ENCODE peak calls at places on chromosomes 16 and 17, in four cellular contexts. F is AG04450, P is GM12865, B is astrocyte of the cerebellum. M is an unnamed sample.

GRCh38 chr16:78094166-78094565 is 5.3 kb upstream of the WWOX start:
- DNase-seq in F (no peak), P (no peak), B (no peak), M (no peak)

GRCh38 chr16:79469999-79470398 is 130.5 kb downstream of the MAF start:
- DNase-seq in F (no peak), P (no peak), B (no peak), M (no peak)

GRCh38 chr16:65751622-65752598 is 614.6 kb upstream of the CDH5 start:
- DNase-seq in F (no peak), P (no peak), B (no peak), M (no peak)

GRCh38 chr17:29645516-29646051 is 22.9 kb upstream of the CORO6 start:
- DNase-seq in F (peak; percentile 30), P (no peak), B (peak; percentile 76), M (peak; percentile 86)

GRCh38 chr16:68644303-68644702 is 807 bp upstream of the CDH3 start:
- DNase-seq in F (no peak), P (no peak), B (no peak), M (no peak)

GRCh38 chr17:45261577-45262515 is at the start of gene SPATA32:
- DNase-seq in F (no peak), P (peak; percentile 71), B (no peak), M (no peak)

GRCh38 chr17:71023631-71024030 is 854.3 kb downstream of the KCNJ2 start:
- DNase-seq in F (no peak), P (peak; percentile 5), B (no peak), M (peak; percentile 4)

GRCh38 chr17:1455291-1455747 is 713 bp downstream of the CRK start:
- DNase-seq in F (no peak), P (peak; percentile 70), B (no peak), M (peak; percentile 67)

GRCh38 chr16:11233727-11234376 is 22.2 kb downstream of the SOCS1 start:
- DNase-seq in F (no peak), P (no peak), B (no peak), M (no peak)

GRCh38 chr17:17569691-17570090 is 21.8 kb downstream of the PEMT start:
- DNase-seq in F (no peak), P (no peak), B (no peak), M (no peak)

GRCh38 chr17:52306314-52306713 is 147.8 kb upstream of the CA10 start:
- DNase-seq in F (no peak), P (no peak), B (no peak), M (no peak)

GRCh38 chr16:23508589-23509440 is 1.5 kb downstream of the GGA2 start:
- DNase-seq in F (no peak), P (peak; percentile 24), B (no peak), M (peak; percentile 7)

GRCh38 chr16:71669926-71670536 is 44.0 kb downstream of the MARVELD3 start:
- DNase-seq in F (no peak), P (no peak), B (no peak), M (no peak)

GRCh38 chr16:81384006-81384405 is 60.6 kb upstream of the CMIP start:
- DNase-seq in F (no peak), P (no peak), B (peak; percentile 76), M (peak; percentile 71)

GRCh38 chr16:67114793-67115192 is 5.1 kb downstream of the PHAF1 start:
- DNase-seq in F (no peak), P (no peak), B (no peak), M (peak; percentile 6)

GRCh38 chr16:76389126-76389525 is 111.9 kb downstream of the CNTNAP4 start:
- DNase-seq in F (no peak), P (no peak), B (no peak), M (no peak)

GRCh38 chr17:4725646-4726300 is 5.5 kb upstream of the MED11 start:
- DNase-seq in F (no peak), P (no peak), B (no peak), M (no peak)

GRCh38 chr16:59385953-59386352 is 651.8 kb upstream of the GOT2 start:
- DNase-seq in F (no peak), P (no peak), B (peak; percentile 87), M (peak; percentile 89)

GRCh38 chr16:11447272-11447671 is 102.0 kb downstream of the RMI2 start:
- DNase-seq in F (no peak), P (no peak), B (no peak), M (no peak)

GRCh38 chr17:40086150-40087044 is 14.0 kb downstream of the NR1D1 start:
- DNase-seq in F (no peak), P (peak; percentile 58), B (no peak), M (no peak)

GRCh38 chr16:67936124-67936875 is at the start of gene PSMB10:
- DNase-seq in F (no peak), P (peak; percentile 64), B (peak; percentile 45), M (peak; percentile 71)

GRCh38 chr17:3260600-3260999 is 37.6 kb downstream of the OR3A1 start:
- DNase-seq in F (no peak), P (no peak), B (no peak), M (no peak)

GRCh38 chr16:73713817-73714495 is 582.7 kb upstream of the PSMD7 start:
- DNase-seq in F (no peak), P (no peak), B (no peak), M (peak; percentile 3)

GRCh38 chr17:78128616-78129384 is at the start of gene TMC6:
- DNase-seq in F (no peak), P (peak; percentile 89), B (no peak), M (no peak)

GRCh38 chr17:2959371-2960130 is 103.9 kb downstream of the OR1D5 start:
- DNase-seq in F (no peak), P (no peak), B (no peak), M (no peak)

GRCh38 chr16:81623365-81624102 is 155.6 kb upstream of the PLCG2 start:
- DNase-seq in F (no peak), P (peak; percentile 82), B (no peak), M (peak; percentile 67)

GRCh38 chr16:67526149-67526732 is 2.4 kb upstream of the RIPOR1 start:
- DNase-seq in F (no peak), P (no peak), B (no peak), M (no peak)

GRCh38 chr16:49466881-49467280 is 93.3 kb downstream of the C16orf78 start:
- DNase-seq in F (no peak), P (no peak), B (no peak), M (no peak)

GRCh38 chr16:12321363-12321762 is 344.8 kb downstream of the SNX29 start:
- DNase-seq in F (no peak), P (no peak), B (no peak), M (no peak)

GRCh38 chr17:1486802-1487695 is 5.4 kb downstream of the MYO1C start:
- DNase-seq in F (no peak), P (peak; percentile 88), B (no peak), M (peak; percentile 67)

GRCh38 chr17:41544935-41545334 is 16.8 kb upstream of the KRT19 start:
- DNase-seq in F (no peak), P (no peak), B (no peak), M (no peak)

GRCh38 chr17:4433515-4434031 is at the start of gene SPNS3:
- DNase-seq in F (no peak), P (peak; percentile 52), B (no peak), M (no peak)

GRCh38 chr16:296276-296675 is 13.3 kb downstream of the PDIA2 start:
- DNase-seq in F (no peak), P (no peak), B (no peak), M (no peak)

GRCh38 chr17:80111702-80112470 is 10.5 kb downstream of the GAA start:
- DNase-seq in F (no peak), P (no peak), B (no peak), M (no peak)
- TF ChIP-seq CTCF in F (no peak), P (no peak), B (no peak), M (no peak)

DNA sequence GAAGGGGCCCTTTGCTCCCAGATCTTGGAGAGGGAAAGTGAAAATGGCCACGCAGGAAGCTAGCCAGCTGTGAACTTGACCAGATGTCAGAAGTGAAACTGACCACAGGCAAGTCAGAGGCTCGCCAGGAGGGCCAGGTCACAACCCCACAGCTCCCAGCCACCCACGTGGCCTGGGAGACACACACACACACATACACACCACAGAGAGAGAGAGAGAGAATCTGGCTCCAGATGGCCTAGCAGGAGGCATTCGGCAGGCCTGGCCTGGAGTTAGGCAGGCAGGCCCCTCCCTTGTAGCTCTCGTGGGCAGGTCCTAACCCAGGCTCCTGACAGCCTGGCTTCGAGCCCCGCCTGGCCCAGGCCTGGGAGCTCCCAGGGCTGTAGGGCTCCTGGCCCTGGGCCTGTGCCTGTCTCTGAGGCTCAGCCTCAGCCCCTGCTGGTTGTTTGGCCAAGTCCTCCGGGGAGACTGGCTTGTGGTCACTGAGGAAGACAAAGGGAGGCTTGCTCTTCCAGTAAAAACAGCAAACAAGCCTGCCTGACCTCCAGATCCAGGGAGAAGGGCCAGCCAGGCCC is 20.2 kb downstream of the NGFR start:
- DNase-seq in F (peak; percentile 89), P (peak; percentile 95), B (peak; percentile 98), M (peak; percentile 99)
- H3K4me3 ChIP-seq in F (no peak overlapping the region), P (no peak overlapping the region), B (no peak overlapping the region), M (no peak overlapping the region)

DNA sequence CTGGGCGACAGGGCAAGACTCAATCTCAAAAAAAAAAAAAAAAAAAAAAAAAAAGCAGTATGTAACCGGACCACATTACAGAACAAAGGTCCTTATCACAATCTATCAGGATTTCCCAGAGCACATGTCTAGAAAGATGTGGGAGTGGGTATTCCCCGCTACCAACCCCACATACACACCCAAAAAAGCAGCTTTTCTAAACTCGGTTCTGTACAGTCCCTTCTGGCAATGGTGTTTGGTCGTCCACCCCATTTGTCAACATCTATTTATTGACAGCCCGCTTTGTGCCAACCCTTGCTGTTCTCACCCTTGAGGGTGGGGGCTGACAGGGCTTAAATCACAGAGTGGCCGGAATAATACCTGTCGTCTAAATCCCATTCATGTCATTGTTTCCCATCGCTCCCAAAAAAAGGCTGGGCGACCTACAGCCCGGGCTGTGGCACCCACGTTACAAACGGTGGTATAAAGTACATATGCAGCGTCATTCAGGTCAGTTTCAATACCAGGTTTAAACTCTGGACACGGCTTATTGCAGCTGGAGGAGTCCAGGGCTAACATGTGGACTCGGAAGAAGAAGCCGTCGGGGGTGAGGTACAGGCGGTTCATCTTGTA is 3.6 kb downstream of the C17orf58 start:
- DNase-seq in F (no peak), P (no peak), B (no peak), M (no peak)
- TF ChIP-seq CTCF in F (no peak), P (no peak), B (no peak), M (no peak)

DNA sequence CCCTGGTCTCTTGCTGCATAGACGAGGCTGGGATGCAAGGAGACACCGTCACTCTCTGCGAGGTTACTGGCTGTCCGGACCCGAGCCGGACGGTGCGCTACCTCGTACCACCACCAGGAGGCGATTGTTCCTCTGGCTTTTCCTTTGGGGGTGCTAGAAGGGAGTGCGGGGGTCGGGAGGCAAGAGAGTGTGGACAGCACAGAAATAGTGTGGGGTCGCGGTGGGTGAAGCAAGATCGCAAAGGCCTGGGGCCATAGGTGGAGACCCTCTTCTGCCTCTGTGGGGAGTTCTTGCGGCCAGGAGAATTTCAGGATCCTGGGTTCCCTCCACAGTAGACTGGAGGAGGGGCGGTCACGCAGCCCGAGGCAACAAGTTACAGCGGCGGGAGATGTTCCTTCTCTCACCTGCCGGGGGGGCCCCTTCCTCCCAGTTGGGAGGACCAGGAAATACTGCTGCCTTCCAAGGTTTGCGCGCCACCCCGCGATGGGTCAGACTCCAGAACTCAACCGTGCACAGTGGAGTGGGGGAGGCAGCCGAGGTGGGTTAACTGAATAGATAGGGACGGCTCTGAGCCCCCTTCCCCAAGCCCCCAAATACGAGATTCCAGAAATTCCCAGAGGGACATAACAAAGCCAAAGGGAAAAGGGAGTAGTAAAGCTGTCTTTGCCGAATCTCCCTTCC is 6.9 kb downstream of the PHOSPHO1 start:
- DNase-seq in F (no peak), P (peak; percentile 54), B (no peak), M (no peak)
- H3K4me3 ChIP-seq in F (no peak overlapping the region), P (no peak overlapping the region), B (no peak overlapping the region), M (no peak overlapping the region)

GRCh38 chr17:32019228-32019627 is 12.0 kb downstream of the LRRC37B start:
- DNase-seq in F (no peak), P (no peak), B (no peak), M (no peak)
- TF ChIP-seq CTCF in F (no peak), P (no peak), B (no peak), M (no peak)

GRCh38 chr16:57485091-57485915 is 990 bp downstream of the DOK4 start:
- DNase-seq in F (no peak), P (no peak), B (no peak), M (no peak)
- H3K4me3 ChIP-seq in F (peak overlapping the region; percentile 76), P (peak overlapping the region; percentile 62), B (peak overlapping the region; percentile 65), M (peak overlapping the region; percentile 64)

M was measured in astrocyte of the spinal cord.